ENCODE peak calls at places on chromosomes 16 and 17, in five cellular contexts. One of them, this sample, is unnamed.

GRCh38 chr16:69064164-69064563 is 41.3 kb upstream of the HAS3 start:
- DNase-seq in hepatocyte: no peak
- DNase-seq in stomach: no peak
- DNase-seq in fibroblast of lung: no peak
- DNase-seq in astrocyte of the spinal cord: no peak
- DNase-seq in this sample: no peak

GRCh38 chr16:82735696-82736095 is 108.9 kb downstream of the CDH13 start:
- DNase-seq in astrocyte of the spinal cord: peak
- DNase-seq in stomach: no peak
- DNase-seq in fibroblast of lung: peak
- DNase-seq in hepatocyte: peak
- DNase-seq in this sample: peak

GRCh38 chr17:4559139-4559791 is 1.1 kb downstream of the GGT6 start:
- DNase-seq in hepatocyte: no peak
- DNase-seq in fibroblast of lung: no peak
- DNase-seq in astrocyte of the spinal cord: no peak
- DNase-seq in stomach: peak
- DNase-seq in this sample: no peak

GRCh38 chr17:17603178-17603894 is 11.8 kb upstream of the PEMT start:
- DNase-seq in fibroblast of lung: no peak
- DNase-seq in stomach: no peak
- DNase-seq in hepatocyte: no peak
- DNase-seq in astrocyte of the spinal cord: no peak
- DNase-seq in this sample: no peak

GRCh38 chr17:73770115-73770848 is 126.0 kb upstream of the SDK2 start:
- DNase-seq in astrocyte of the spinal cord: peak
- DNase-seq in fibroblast of lung: peak
- DNase-seq in stomach: peak
- DNase-seq in hepatocyte: peak
- DNase-seq in this sample: peak

GRCh38 chr16:12617401-12617819 is 186.3 kb downstream of the CPPED1 start:
- DNase-seq in stomach: no peak
- DNase-seq in fibroblast of lung: no peak
- DNase-seq in hepatocyte: no peak
- DNase-seq in astrocyte of the spinal cord: no peak
- DNase-seq in this sample: no peak

GRCh38 chr17:74454197-74455024 is 12.0 kb upstream of the CD300A start:
- DNase-seq in stomach: no peak
- DNase-seq in fibroblast of lung: peak
- DNase-seq in astrocyte of the spinal cord: no peak
- DNase-seq in hepatocyte: peak
- DNase-seq in this sample: peak

GRCh38 chr17:48825446-48826381 is 5.1 kb upstream of the CALCOCO2 start:
- DNase-seq in stomach: no peak
- DNase-seq in fibroblast of lung: no peak
- DNase-seq in hepatocyte: no peak
- DNase-seq in astrocyte of the spinal cord: peak
- DNase-seq in this sample: no peak

GRCh38 chr17:3893720-3894116 is 865 bp upstream of the CAMKK1 start:
- DNase-seq in fibroblast of lung: no peak
- DNase-seq in hepatocyte: no peak
- DNase-seq in stomach: no peak
- DNase-seq in astrocyte of the spinal cord: no peak
- DNase-seq in this sample: no peak

GRCh38 chr17:41544497-41544896 is 16.4 kb upstream of the KRT19 start:
- DNase-seq in hepatocyte: peak
- DNase-seq in fibroblast of lung: no peak
- DNase-seq in astrocyte of the spinal cord: no peak
- DNase-seq in stomach: no peak
- DNase-seq in this sample: no peak

GRCh38 chr17:36858119-36859002 is 78.9 kb upstream of the LHX1 start:
- DNase-seq in hepatocyte: no peak
- DNase-seq in astrocyte of the spinal cord: no peak
- DNase-seq in fibroblast of lung: no peak
- DNase-seq in stomach: no peak
- DNase-seq in this sample: no peak

GRCh38 chr16:27108826-27109665 is 42.3 kb downstream of the C16orf82 start:
- DNase-seq in stomach: no peak
- DNase-seq in astrocyte of the spinal cord: no peak
- DNase-seq in hepatocyte: no peak
- DNase-seq in fibroblast of lung: no peak
- DNase-seq in this sample: no peak

GRCh38 chr16:27110524-27110896 is 43.8 kb downstream of the C16orf82 start:
- DNase-seq in fibroblast of lung: no peak
- DNase-seq in stomach: no peak
- DNase-seq in astrocyte of the spinal cord: no peak
- DNase-seq in hepatocyte: no peak
- DNase-seq in this sample: no peak

GRCh38 chr16:27108051-27108770 is 41.5 kb downstream of the C16orf82 start:
- DNase-seq in hepatocyte: no peak
- DNase-seq in astrocyte of the spinal cord: no peak
- DNase-seq in stomach: no peak
- DNase-seq in fibroblast of lung: no peak
- DNase-seq in this sample: no peak

GRCh38 chr16:27111486-27111885 is 44.8 kb downstream of the C16orf82 start:
- DNase-seq in hepatocyte: no peak
- DNase-seq in astrocyte of the spinal cord: no peak
- DNase-seq in stomach: no peak
- DNase-seq in fibroblast of lung: no peak
- DNase-seq in this sample: no peak

GRCh38 chr16:27109666-27110523 is 43.2 kb downstream of the C16orf82 start:
- DNase-seq in astrocyte of the spinal cord: peak
- DNase-seq in hepatocyte: peak
- DNase-seq in fibroblast of lung: peak
- DNase-seq in stomach: peak
- DNase-seq in this sample: peak
- H3K4me3 ChIP-seq in astrocyte of the spinal cord: peak
- H3K4me3 ChIP-seq in hepatocyte: peak
- H3K4me3 ChIP-seq in fibroblast of lung: peak
- H3K4me3 ChIP-seq in stomach: peak
- H3K4me3 ChIP-seq in this sample: peak

GRCh38 chr16:89729863-89730574 is 8.7 kb downstream of the ZNF276 start:
- DNase-seq in hepatocyte: no peak
- DNase-seq in fibroblast of lung: no peak
- DNase-seq in astrocyte of the spinal cord: no peak
- DNase-seq in stomach: no peak
- DNase-seq in this sample: no peak
- TF ChIP-seq CTCF in hepatocyte: no peak
- TF ChIP-seq CTCF in fibroblast of lung: no peak
- TF ChIP-seq CTCF in astrocyte of the spinal cord: no peak
- TF ChIP-seq CTCF in stomach: no peak
- TF ChIP-seq CTCF in this sample: no peak

GRCh38 chr16:54175552-54176375 is 110.8 kb downstream of the IRX3 start:
- DNase-seq in astrocyte of the spinal cord: no peak
- DNase-seq in fibroblast of lung: no peak
- DNase-seq in hepatocyte: no peak
- DNase-seq in stomach: no peak
- DNase-seq in this sample: peak

GRCh38 chr16:54174750-54175149 is 111.8 kb downstream of the IRX3 start:
- DNase-seq in hepatocyte: no peak
- DNase-seq in stomach: no peak
- DNase-seq in fibroblast of lung: no peak
- DNase-seq in astrocyte of the spinal cord: no peak
- DNase-seq in this sample: no peak

GRCh38 chr16:54175169-54175551 is 111.4 kb downstream of the IRX3 start:
- DNase-seq in hepatocyte: no peak
- DNase-seq in astrocyte of the spinal cord: no peak
- DNase-seq in stomach: no peak
- DNase-seq in fibroblast of lung: no peak
- DNase-seq in this sample: no peak

GRCh38 chr16:54173489-54173888 is 113.1 kb downstream of the IRX3 start:
- DNase-seq in stomach: no peak
- DNase-seq in astrocyte of the spinal cord: no peak
- DNase-seq in hepatocyte: no peak
- DNase-seq in fibroblast of lung: no peak
- DNase-seq in this sample: no peak

DNA sequence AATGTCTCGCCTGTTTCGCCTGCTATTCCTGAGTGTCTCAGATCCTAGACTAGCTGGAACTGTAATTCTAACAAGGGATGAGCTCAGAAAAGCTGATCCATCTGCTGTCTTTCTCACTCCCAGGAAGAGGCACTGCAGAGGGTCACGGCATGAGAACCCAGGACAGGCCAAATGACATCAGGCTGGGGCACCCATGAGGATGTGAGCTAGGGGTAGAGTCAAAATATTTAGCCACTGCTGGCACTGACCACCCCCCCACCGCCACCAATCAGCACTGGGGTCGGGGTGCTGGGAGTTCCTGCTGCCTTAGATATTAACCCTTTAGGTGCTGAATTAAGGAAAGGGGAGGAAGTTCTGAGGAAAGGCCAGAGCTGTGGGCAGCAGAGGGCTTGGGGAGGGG is 112.4 kb downstream of the IRX3 start:
- DNase-seq in stomach: no peak
- DNase-seq in fibroblast of lung: no peak
- DNase-seq in hepatocyte: no peak
- DNase-seq in astrocyte of the spinal cord: no peak
- DNase-seq in this sample: no peak
- H3K4me3 ChIP-seq in stomach: no peak
- H3K4me3 ChIP-seq in fibroblast of lung: no peak
- H3K4me3 ChIP-seq in hepatocyte: no peak
- H3K4me3 ChIP-seq in astrocyte of the spinal cord: no peak
- H3K4me3 ChIP-seq in this sample: no peak

GRCh38 chr17:76495663-76496400 is 5.4 kb downstream of the RHBDF2 start:
- DNase-seq in astrocyte of the spinal cord: no peak
- DNase-seq in stomach: no peak
- DNase-seq in fibroblast of lung: no peak
- DNase-seq in hepatocyte: no peak
- DNase-seq in this sample: no peak
- TF ChIP-seq CTCF in astrocyte of the spinal cord: no peak
- TF ChIP-seq CTCF in stomach: no peak
- TF ChIP-seq CTCF in fibroblast of lung: no peak
- TF ChIP-seq CTCF in hepatocyte: no peak
- TF ChIP-seq CTCF in this sample: no peak

DNA sequence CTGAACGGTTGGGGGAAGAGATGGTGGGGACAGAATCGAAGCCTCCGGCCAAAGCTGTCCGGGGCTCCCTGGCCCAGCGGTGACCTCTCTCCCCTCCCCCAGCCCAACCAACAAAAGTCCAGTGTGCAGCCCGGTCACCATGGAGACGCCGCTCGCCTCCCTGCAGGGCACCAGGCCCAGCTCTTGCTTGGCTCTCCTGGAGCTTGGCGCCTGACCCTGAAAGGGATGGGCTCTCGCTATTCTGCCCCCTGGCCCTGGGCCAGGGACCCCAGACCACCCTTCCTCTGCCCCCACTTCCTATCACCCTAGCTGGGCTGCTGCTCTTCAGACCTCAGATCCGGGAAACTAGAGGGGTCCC is 1.3 kb downstream of the METRN start:
- DNase-seq in stomach: peak
- DNase-seq in hepatocyte: no peak
- DNase-seq in fibroblast of lung: peak
- DNase-seq in astrocyte of the spinal cord: peak
- DNase-seq in this sample: peak
- H3K4me3 ChIP-seq in stomach: peak
- H3K4me3 ChIP-seq in hepatocyte: no peak
- H3K4me3 ChIP-seq in fibroblast of lung: peak
- H3K4me3 ChIP-seq in astrocyte of the spinal cord: peak
- H3K4me3 ChIP-seq in this sample: peak

GRCh38 chr17:78925662-78926555 is 722 bp upstream of the TIMP2 start:
- DNase-seq in hepatocyte: peak
- DNase-seq in fibroblast of lung: peak
- DNase-seq in stomach: peak
- DNase-seq in astrocyte of the spinal cord: peak
- DNase-seq in this sample: peak

GRCh38 chr17:78924481-78925151 is 571 bp downstream of the TIMP2 start:
- DNase-seq in fibroblast of lung: no peak
- DNase-seq in stomach: no peak
- DNase-seq in astrocyte of the spinal cord: no peak
- DNase-seq in hepatocyte: peak
- DNase-seq in this sample: no peak

GRCh38 chr17:78923660-78924453 is 1.3 kb downstream of the TIMP2 start:
- DNase-seq in fibroblast of lung: no peak
- DNase-seq in stomach: peak
- DNase-seq in hepatocyte: peak
- DNase-seq in astrocyte of the spinal cord: no peak
- DNase-seq in this sample: no peak

GRCh38 chr17:78922876-78923498 is 2.2 kb downstream of the TIMP2 start:
- DNase-seq in stomach: no peak
- DNase-seq in hepatocyte: no peak
- DNase-seq in astrocyte of the spinal cord: no peak
- DNase-seq in fibroblast of lung: no peak
- DNase-seq in this sample: no peak

GRCh38 chr17:78925234-78925633 is at the start of gene TIMP2:
- DNase-seq in hepatocyte: peak
- DNase-seq in stomach: peak
- DNase-seq in fibroblast of lung: peak
- DNase-seq in astrocyte of the spinal cord: peak
- DNase-seq in this sample: peak
- TF ChIP-seq CTCF in hepatocyte: peak
- TF ChIP-seq CTCF in stomach: no peak
- TF ChIP-seq CTCF in fibroblast of lung: peak
- TF ChIP-seq CTCF in astrocyte of the spinal cord: peak
- TF ChIP-seq CTCF in this sample: no peak

GRCh38 chr16:85981826-85982562 is 83.0 kb downstream of the IRF8 start:
- DNase-seq in fibroblast of lung: no peak
- DNase-seq in hepatocyte: no peak
- DNase-seq in stomach: no peak
- DNase-seq in astrocyte of the spinal cord: no peak
- DNase-seq in this sample: no peak

GRCh38 chr16:85983606-85984005 is 84.6 kb downstream of the IRF8 start:
- DNase-seq in astrocyte of the spinal cord: no peak
- DNase-seq in fibroblast of lung: no peak
- DNase-seq in hepatocyte: no peak
- DNase-seq in stomach: no peak
- DNase-seq in this sample: no peak

GRCh38 chr16:85983064-85983463 is 84.1 kb downstream of the IRF8 start:
- DNase-seq in hepatocyte: no peak
- DNase-seq in stomach: no peak
- DNase-seq in astrocyte of the spinal cord: no peak
- DNase-seq in fibroblast of lung: no peak
- DNase-seq in this sample: no peak

GRCh38 chr16:85984211-85984880 is 85.4 kb downstream of the IRF8 start:
- DNase-seq in fibroblast of lung: no peak
- DNase-seq in astrocyte of the spinal cord: no peak
- DNase-seq in stomach: no peak
- DNase-seq in hepatocyte: no peak
- DNase-seq in this sample: no peak

GRCh38 chr16:85982563-85982939 is 83.6 kb downstream of the IRF8 start:
- DNase-seq in stomach: no peak
- DNase-seq in hepatocyte: no peak
- DNase-seq in fibroblast of lung: no peak
- DNase-seq in astrocyte of the spinal cord: no peak
- DNase-seq in this sample: no peak
- H3K4me3 ChIP-seq in stomach: no peak
- H3K4me3 ChIP-seq in hepatocyte: no peak
- H3K4me3 ChIP-seq in fibroblast of lung: no peak
- H3K4me3 ChIP-seq in astrocyte of the spinal cord: no peak
- H3K4me3 ChIP-seq in this sample: no peak

This sample was measured in fibroblast of pulmonary artery.